ENCODE peak calls at places on chromosomes 7 and 10, in ten cellular contexts. O is GM23338; G is CD4-positive, alpha-beta T cell; U is CD8-positive, alpha-beta T cell; F is BE2C; M is GM13976; N is lower lobe of right lung; Z is tibial nerve; A is HFFc6; E is ovary. J is an unnamed sample.

GRCh38 chr10:100307716-100308115 is 21.2 kb upstream of the BLOC1S2 start:
- DNase-seq in O (no peak), G (no peak), U (no peak), F (no peak), M (no peak), N (no peak), Z (no peak), A (peak), E (no peak), J (no peak)

GRCh38 chr10:71829171-71829570 is 21.9 kb downstream of the PSAP start:
- DNase-seq in O (no peak), G (no peak), U (no peak), F (no peak), M (no peak), N (peak), Z (no peak), A (no peak), E (no peak), J (no peak)

GRCh38 chr10:100724531-100725027 is 20.8 kb upstream of the PAX2 start:
- DNase-seq in O (peak), G (no peak), U (no peak), F (no peak), M (no peak), N (no peak), Z (no peak), A (no peak), E (peak), J (no peak)

GRCh38 chr10:97080051-97080776 is 105.5 kb downstream of the SLIT1 start:
- DNase-seq in O (peak), G (no peak), U (no peak), F (no peak), M (no peak), N (no peak), Z (no peak), A (no peak), E (no peak), J (no peak)

GRCh38 chr7:56449762-56450161 is 333.5 kb upstream of the NUPR2 start:
- DNase-seq in O (no peak), G (no peak), U (no peak), F (no peak), M (no peak), N (no peak), Z (no peak), A (no peak), E (no peak), J (no peak)

GRCh38 chr7:6589829-6590644 is at the start of gene INTS15:
- DNase-seq in O (peak), G (peak), U (peak), F (peak), M (peak), N (peak), Z (peak), A (peak), E (peak), J (peak)

GRCh38 chr7:116933465-116933864 is 19.8 kb upstream of the ST7 start:
- DNase-seq in O (no peak), G (no peak), U (no peak), F (no peak), M (no peak), N (no peak), Z (no peak), A (no peak), E (no peak), J (no peak)

GRCh38 chr10:19498348-19499290 is 317.6 kb upstream of the PLXDC2 start:
- DNase-seq in O (no peak), G (no peak), U (no peak), F (no peak), M (no peak), N (no peak), Z (no peak), A (no peak), E (no peak), J (no peak)

GRCh38 chr10:123203393-123204126 is 49.4 kb downstream of the BUB3 start:
- DNase-seq in O (no peak), G (no peak), U (no peak), F (no peak), M (no peak), N (no peak), Z (no peak), A (no peak), E (no peak), J (no peak)

GRCh38 chr7:43528581-43529354 is 54.1 kb upstream of the STK17A start:
- DNase-seq in O (no peak), G (no peak), U (no peak), F (no peak), M (no peak), N (no peak), Z (no peak), A (no peak), E (no peak), J (no peak)

GRCh38 chr7:2621061-2621828 is 10.5 kb upstream of the TTYH3 start:
- DNase-seq in O (peak), G (no peak), U (no peak), F (no peak), M (no peak), N (peak), Z (no peak), A (peak), E (peak), J (no peak)

GRCh38 chr7:148699024-148699771 is 495 bp downstream of the CUL1 start:
- DNase-seq in O (peak), G (peak), U (peak), F (peak), M (peak), N (peak), Z (peak), A (peak), E (peak), J (no peak)

GRCh38 chr10:31765546-31765945 is 163.1 kb downstream of the ARHGAP12 start:
- DNase-seq in O (no peak), G (no peak), U (no peak), F (no peak), M (no peak), N (no peak), Z (no peak), A (peak), E (no peak), J (no peak)

GRCh38 chr10:133230387-133231195 is 574 bp downstream of the UTF1 start:
- DNase-seq in O (peak), G (no peak), U (no peak), F (no peak), M (no peak), N (peak), Z (no peak), A (no peak), E (no peak), J (peak)

GRCh38 chr10:71964669-71965515 is 697 bp downstream of the CHST3 start:
- DNase-seq in O (peak), G (no peak), U (peak), F (peak), M (peak), N (peak), Z (no peak), A (peak), E (peak), J (no peak)

GRCh38 chr7:157830331-157830730 is 493.5 kb downstream of the DNAJB6 start:
- DNase-seq in O (no peak), G (no peak), U (no peak), F (no peak), M (no peak), N (peak), Z (peak), A (no peak), E (no peak), J (no peak)

GRCh38 chr10:78267070-78267469 is 233.4 kb downstream of the RPS24 start:
- DNase-seq in O (no peak), G (no peak), U (no peak), F (peak), M (no peak), N (no peak), Z (no peak), A (peak), E (no peak), J (no peak)

GRCh38 chr7:96093435-96093834 is 228.5 kb downstream of the SLC25A13 start:
- DNase-seq in O (no peak), G (no peak), U (no peak), F (no peak), M (no peak), N (no peak), Z (no peak), A (peak), E (no peak), J (no peak)

GRCh38 chr7:121451367-121452073 is 55.4 kb upstream of the FAM3C start:
- DNase-seq in O (no peak), G (no peak), U (no peak), F (no peak), M (no peak), N (no peak), Z (no peak), A (no peak), E (no peak), J (no peak)

GRCh38 chr10:52949899-52950298 is 177.3 kb upstream of the MBL2 start:
- DNase-seq in O (peak), G (no peak), U (no peak), F (no peak), M (no peak), N (no peak), Z (no peak), A (no peak), E (no peak), J (no peak)

GRCh38 chr10:123270221-123270620 is 116.0 kb downstream of the BUB3 start:
- DNase-seq in O (no peak), G (no peak), U (no peak), F (no peak), M (no peak), N (no peak), Z (no peak), A (peak), E (no peak), J (no peak)

GRCh38 chr7:30524545-30524944 is 19.9 kb upstream of the GGCT start:
- DNase-seq in O (no peak), G (no peak), U (no peak), F (no peak), M (no peak), N (no peak), Z (no peak), A (no peak), E (no peak), J (no peak)

DNA sequence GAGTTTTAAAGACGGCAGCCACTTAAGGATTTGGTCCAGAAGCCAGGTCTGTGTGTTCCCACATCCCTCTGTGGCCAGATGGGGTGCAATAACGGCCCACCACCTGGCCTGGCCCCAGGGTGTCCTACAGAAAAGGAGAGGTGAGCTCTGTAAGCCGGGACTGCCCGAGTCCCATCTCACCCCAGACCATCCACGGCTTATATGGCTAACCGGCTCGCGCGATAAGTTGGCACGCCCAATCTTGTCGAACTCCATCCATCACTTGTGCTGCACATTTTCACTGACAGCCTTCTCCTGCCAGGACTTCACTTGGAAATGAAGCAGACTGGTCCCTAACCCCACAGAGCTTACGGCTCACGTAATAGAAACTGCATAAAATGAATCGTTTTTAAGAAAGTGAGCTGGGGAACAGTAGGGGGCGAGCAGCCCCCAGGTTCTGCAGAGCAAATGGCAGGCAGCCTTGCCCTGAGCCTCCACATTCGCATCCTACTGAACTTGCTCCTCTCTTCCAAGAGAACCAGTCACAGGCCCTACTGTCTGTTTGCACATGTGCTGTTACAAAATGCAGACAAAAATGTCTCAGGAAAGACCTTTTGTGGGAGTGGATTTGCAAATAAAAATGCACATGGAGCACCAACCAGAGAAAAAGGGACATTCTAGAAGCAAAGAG is 98.2 kb downstream of the TNS3 start:
- DNase-seq in O (peak), G (no peak), U (no peak), F (no peak), M (no peak), N (no peak), Z (no peak), A (no peak), E (no peak), J (no peak)
- TF ChIP-seq CTCF in O (peak), G (no peak), U (no peak), F (peak), M (no peak), N (peak), Z (no peak), A (peak), E (no peak), J (no peak)

GRCh38 chr7:74709880-74710671 is 52.6 kb downstream of the GTF2I start:
- DNase-seq in O (peak), G (no peak), U (no peak), F (no peak), M (no peak), N (no peak), Z (no peak), A (no peak), E (no peak), J (no peak)
- TF ChIP-seq CTCF in O (peak), G (no peak), U (no peak), F (peak), M (no peak), N (no peak), Z (peak), A (peak), E (no peak), J (no peak)

DNA sequence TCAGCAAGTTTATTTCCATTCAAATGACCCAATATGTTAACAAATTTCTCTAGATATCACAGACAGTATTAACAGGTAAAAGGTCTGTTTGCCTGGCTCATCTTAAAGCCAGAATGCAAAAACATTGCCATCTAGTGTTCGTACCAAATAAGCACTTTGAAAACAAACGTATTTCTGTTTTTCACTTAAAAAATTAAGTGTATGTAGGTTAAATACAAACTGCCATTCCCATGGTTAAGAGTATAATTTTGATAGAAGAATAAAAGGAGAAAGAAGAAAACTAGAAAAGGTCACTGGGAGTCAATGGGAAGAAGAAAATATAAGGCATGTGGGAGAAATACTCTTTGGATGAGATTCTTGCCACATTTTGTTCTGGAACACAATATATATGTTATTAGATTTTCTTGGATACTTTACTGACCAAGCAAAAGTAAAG is 51.0 kb downstream of the ORC5 start:
- DNase-seq in O (peak), G (no peak), U (no peak), F (no peak), M (no peak), N (no peak), Z (no peak), A (peak), E (no peak), J (no peak)
- TF ChIP-seq CTCF in O (peak), G (peak), U (no peak), F (peak), M (peak), N (peak), Z (peak), A (peak), E (no peak), J (no peak)

GRCh38 chr7:44852590-44852989 is 4.7 kb upstream of the H2AZ2 start:
- DNase-seq in O (no peak), G (no peak), U (no peak), F (no peak), M (no peak), N (no peak), Z (no peak), A (no peak), E (no peak), J (no peak)

GRCh38 chr7:44854644-44855364 is 6.9 kb upstream of the H2AZ2 start:
- DNase-seq in O (no peak), G (no peak), U (no peak), F (no peak), M (no peak), N (no peak), Z (no peak), A (no peak), E (no peak), J (no peak)

GRCh38 chr7:44853391-44853790 is 5.5 kb upstream of the H2AZ2 start:
- DNase-seq in O (no peak), G (no peak), U (no peak), F (no peak), M (no peak), N (no peak), Z (no peak), A (no peak), E (no peak), J (no peak)

DNA sequence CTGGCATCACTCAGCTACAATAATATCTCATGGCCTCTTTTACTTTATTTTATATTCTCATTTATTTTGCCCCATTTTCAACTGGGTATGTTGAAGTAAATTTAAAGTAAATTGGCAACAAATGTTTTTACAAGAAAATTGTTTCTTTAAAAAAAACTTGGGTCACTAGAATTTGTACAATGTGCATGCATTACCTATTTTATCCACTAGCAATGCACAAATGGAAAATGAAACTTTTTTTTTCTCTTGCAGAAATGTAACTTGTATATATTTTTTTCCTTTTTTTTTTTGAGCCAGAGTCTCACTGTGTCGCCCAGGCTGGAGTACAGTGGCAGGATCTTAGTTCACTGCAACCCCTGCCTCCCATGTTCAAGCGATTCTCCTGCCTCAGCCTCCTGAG is 10.3 kb upstream of the H2AZ2 start:
- DNase-seq in O (no peak), G (no peak), U (no peak), F (no peak), M (no peak), N (no peak), Z (no peak), A (no peak), E (no peak), J (no peak)
- TF ChIP-seq CTCF in O (no peak), G (no peak), U (peak), F (no peak), M (no peak), N (no peak), Z (no peak), A (peak), E (no peak), J (no peak)

GRCh38 chr7:8991159-8991558 is 557.8 kb downstream of the NXPH1 start:
- DNase-seq in O (no peak), G (no peak), U (no peak), F (no peak), M (no peak), N (no peak), Z (no peak), A (no peak), E (no peak), J (no peak)
- TF ChIP-seq CTCF in O (no peak), G (no peak), U (no peak), F (peak), M (no peak), N (no peak), Z (no peak), A (no peak), E (no peak), J (no peak)

DNA sequence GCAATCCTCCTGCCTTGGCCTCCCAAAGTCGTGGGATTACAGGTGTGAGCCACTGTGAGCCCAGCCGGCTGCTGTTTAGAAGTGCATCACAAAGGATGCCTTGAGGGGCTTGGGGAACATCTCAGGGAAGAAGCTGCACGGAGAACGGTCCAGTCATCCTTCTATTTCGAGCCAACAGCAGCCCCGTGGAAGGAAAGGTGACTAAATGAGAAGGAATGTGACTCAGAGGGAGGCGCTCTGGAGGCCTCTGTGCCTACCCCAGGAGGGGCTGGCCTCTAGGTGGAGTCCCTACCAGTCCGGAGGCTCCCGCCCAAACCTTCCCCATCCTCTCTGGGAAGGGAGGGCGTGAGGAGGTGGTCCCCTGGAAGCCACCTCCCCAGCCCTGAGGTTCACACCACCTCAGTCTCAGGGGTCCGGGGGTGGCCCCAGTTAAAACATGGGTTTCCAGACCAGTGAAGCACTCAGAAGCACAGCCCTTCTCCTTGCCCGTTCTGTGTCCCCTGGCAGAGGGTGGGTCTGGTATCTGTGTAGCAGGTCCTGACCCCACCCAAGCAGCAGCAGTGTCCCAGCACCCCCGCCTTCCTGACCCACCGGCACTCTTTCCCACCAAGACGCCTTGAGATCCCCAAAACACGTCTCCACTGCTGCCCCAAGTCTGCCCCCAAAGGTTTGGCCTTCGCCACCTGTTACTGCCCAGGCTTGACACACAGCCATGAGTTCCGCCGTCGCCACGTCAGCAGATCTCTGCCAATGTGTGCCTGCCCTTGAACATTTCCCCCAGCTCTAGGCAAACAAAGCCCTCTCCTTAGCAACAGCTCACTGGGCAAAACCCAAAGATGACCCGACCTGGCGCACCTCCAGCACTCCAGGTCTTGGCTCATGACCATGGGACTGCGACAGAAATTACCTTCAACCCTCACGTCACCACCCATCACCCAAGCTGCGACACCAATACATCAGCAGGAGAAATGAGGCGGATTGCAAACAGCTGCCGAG is 75.9 kb downstream of the CTBP2 start:
- DNase-seq in O (peak), G (no peak), U (no peak), F (no peak), M (no peak), N (no peak), Z (no peak), A (peak), E (peak), J (no peak)
- TF ChIP-seq CTCF in O (peak), G (no peak), U (no peak), F (no peak), M (no peak), N (no peak), Z (no peak), A (peak), E (no peak), J (no peak)